ENCODE peak calls at places on chromosomes 5 and 9, in eight cellular contexts. I is GM12878, P is GM23338, X is Panc1, D is SK-N-SH, Z is HepG2, R is HCT116, U is K562. K is an unnamed sample.

GRCh38 chr9:113687680-113688371 is 188.3 kb upstream of the ZNF618 start:
- DNase-seq in I (no peak), P (peak), X (no peak), D (peak), Z (no peak), R (no peak), U (no peak), K (no peak)

GRCh38 chr9:82130331-82131042 is 141.9 kb downstream of the SPATA31D1 start:
- DNase-seq in I (no peak), P (no peak), X (no peak), D (no peak), Z (peak), R (no peak), U (no peak), K (no peak)

GRCh38 chr5:135488727-135489465 is 36.7 kb upstream of the TIFAB start:
- DNase-seq in I (no peak), P (peak), X (no peak), D (peak), Z (peak), R (peak), U (peak), K (no peak)

GRCh38 chr9:82524407-82524806 is 535.8 kb downstream of the SPATA31D1 start:
- DNase-seq in I (no peak), P (peak), X (no peak), D (no peak), Z (no peak), R (no peak), U (no peak), K (no peak)

GRCh38 chr5:1064383-1065142 is 47.3 kb downstream of the SLC12A7 start:
- DNase-seq in I (no peak), P (no peak), X (no peak), D (peak), Z (no peak), R (no peak), U (no peak), K (no peak)

GRCh38 chr5:100776244-100776643 is 126.8 kb downstream of the ST8SIA4 start:
- DNase-seq in I (no peak), P (no peak), X (no peak), D (no peak), Z (no peak), R (no peak), U (no peak), K (no peak)

GRCh38 chr5:154199671-154200220 is 9.2 kb downstream of the GALNT10 start:
- DNase-seq in I (no peak), P (no peak), X (no peak), D (no peak), Z (no peak), R (no peak), U (peak), K (no peak)

GRCh38 chr9:116468369-116468768 is 218.7 kb upstream of the TRIM32 start:
- DNase-seq in I (no peak), P (no peak), X (no peak), D (no peak), Z (no peak), R (no peak), U (no peak), K (no peak)

GRCh38 chr5:101976933-101977332 is 319.2 kb downstream of the SLCO4C1 start:
- DNase-seq in I (no peak), P (no peak), X (no peak), D (no peak), Z (no peak), R (no peak), U (no peak), K (no peak)

GRCh38 chr5:1508679-1509290 is 15.0 kb downstream of the LPCAT1 start:
- DNase-seq in I (no peak), P (no peak), X (no peak), D (no peak), Z (no peak), R (no peak), U (no peak), K (no peak)

GRCh38 chr5:53019320-53019719 is 30.2 kb downstream of the ITGA2 start:
- DNase-seq in I (no peak), P (no peak), X (no peak), D (no peak), Z (peak), R (peak), U (peak), K (no peak)

GRCh38 chr5:45779874-45780671 is 83.9 kb upstream of the HCN1 start:
- DNase-seq in I (no peak), P (no peak), X (no peak), D (no peak), Z (no peak), R (no peak), U (no peak), K (no peak)

GRCh38 chr9:105103776-105104175 is 140.7 kb upstream of the SLC44A1 start:
- DNase-seq in I (no peak), P (no peak), X (peak), D (no peak), Z (no peak), R (no peak), U (no peak), K (no peak)

GRCh38 chr5:137619191-137619870 is 116.6 kb downstream of the KLHL3 start:
- DNase-seq in I (no peak), P (no peak), X (no peak), D (peak), Z (no peak), R (no peak), U (peak), K (no peak)

GRCh38 chr9:19465571-19466267 is 56.9 kb downstream of the ACER2 start:
- DNase-seq in I (no peak), P (no peak), X (no peak), D (no peak), Z (no peak), R (no peak), U (no peak), K (no peak)

GRCh38 chr5:13745508-13745907 is 199.0 kb downstream of the DNAH5 start:
- DNase-seq in I (no peak), P (peak), X (peak), D (no peak), Z (peak), R (no peak), U (no peak), K (no peak)

GRCh38 chr9:112174223-112174964 is 703 bp downstream of the SUSD1 start:
- DNase-seq in I (peak), P (peak), X (no peak), D (peak), Z (peak), R (no peak), U (peak), K (peak)

GRCh38 chr9:123062306-123063171 is 29.1 kb downstream of the GPR21 start:
- DNase-seq in I (no peak), P (no peak), X (no peak), D (no peak), Z (no peak), R (no peak), U (no peak), K (no peak)

GRCh38 chr5:91359957-91360609 is 23.0 kb downstream of the ARRDC3 start:
- DNase-seq in I (no peak), P (no peak), X (no peak), D (no peak), Z (no peak), R (no peak), U (no peak), K (peak)

GRCh38 chr9:33263936-33264472 is 504 bp downstream of the BAG1 start:
- DNase-seq in I (no peak), P (no peak), X (no peak), D (peak), Z (peak), R (no peak), U (peak), K (peak)

GRCh38 chr5:173039964-173040363 is 16.2 kb upstream of the CREBRF start:
- DNase-seq in I (no peak), P (no peak), X (no peak), D (no peak), Z (no peak), R (no peak), U (no peak), K (no peak)

GRCh38 chr5:160133071-160133917 is 14.0 kb upstream of the PWWP2A start:
- DNase-seq in I (no peak), P (peak), X (no peak), D (no peak), Z (no peak), R (no peak), U (no peak), K (no peak)

DNA sequence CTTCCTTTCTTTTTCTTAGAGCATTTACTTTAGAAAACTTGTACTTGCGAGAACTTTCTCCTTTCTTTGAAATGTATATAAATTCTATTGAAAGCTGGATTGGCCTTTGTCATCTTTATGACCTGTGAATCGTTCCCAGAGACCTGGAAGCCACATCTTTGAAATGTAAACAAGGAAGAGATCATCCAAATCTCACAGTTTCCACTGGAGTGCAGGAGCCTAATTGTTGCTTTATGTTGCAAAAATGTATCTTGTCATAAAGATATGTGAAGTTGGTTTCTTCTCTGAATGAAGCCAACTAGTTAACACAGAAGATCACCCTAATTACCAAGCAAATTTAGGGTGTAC is 1101.8 kb downstream of the TAF11L14 start:
- DNase-seq in I (no peak), P (peak), X (no peak), D (no peak), Z (no peak), R (no peak), U (no peak), K (no peak)
- TF ChIP-seq REST in I (no peak), P (no peak), X (no peak), D (no peak), Z (no peak), R (no peak), U (no peak), K (no peak)

GRCh38 chr5:111781200-111781599 is 24.2 kb upstream of the NREP start:
- DNase-seq in I (no peak), P (no peak), X (no peak), D (no peak), Z (no peak), R (no peak), U (no peak), K (peak)
- TF ChIP-seq POLR2AphosphoS5 in I (no peak), P (no peak), X (no peak), D (no peak), Z (no peak), R (no peak), U (no peak), K (peak)

DNA sequence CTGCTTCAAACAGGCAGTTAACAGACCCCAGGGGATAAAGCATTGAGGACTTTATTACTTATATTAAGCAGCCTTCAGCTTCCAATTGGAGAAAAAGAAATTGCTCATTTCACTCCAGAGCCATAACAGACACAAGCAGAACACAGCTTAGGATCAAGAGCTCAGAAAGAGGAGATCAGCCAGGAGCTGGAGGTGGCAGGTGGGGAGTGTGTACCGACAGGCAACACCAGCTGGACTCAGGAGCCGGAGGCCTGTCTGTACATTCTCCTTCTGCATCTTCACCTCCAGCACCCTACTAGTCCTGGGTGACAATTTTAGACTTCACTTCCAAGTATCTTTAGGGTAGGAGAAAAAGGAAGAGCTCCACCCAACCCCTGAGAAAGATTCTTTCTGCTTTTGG is 35.8 kb downstream of the NRG2 start:
- DNase-seq in I (no peak), P (no peak), X (no peak), D (no peak), Z (no peak), R (no peak), U (no peak), K (no peak)
- TF ChIP-seq REST in I (no peak), P (no peak), X (no peak), D (no peak), Z (no peak), R (no peak), U (no peak), K (no peak)

GRCh38 chr5:36492998-36493655 is 113.3 kb upstream of the SLC1A3 start:
- DNase-seq in I (no peak), P (no peak), X (no peak), D (no peak), Z (no peak), R (peak), U (no peak), K (no peak)

GRCh38 chr5:36496471-36496870 is 109.9 kb upstream of the SLC1A3 start:
- DNase-seq in I (no peak), P (no peak), X (no peak), D (no peak), Z (no peak), R (no peak), U (no peak), K (no peak)

GRCh38 chr5:36494028-36494427 is 112.4 kb upstream of the SLC1A3 start:
- DNase-seq in I (no peak), P (no peak), X (no peak), D (no peak), Z (no peak), R (no peak), U (no peak), K (no peak)

GRCh38 chr5:36495638-36496010 is 110.8 kb upstream of the SLC1A3 start:
- DNase-seq in I (no peak), P (no peak), X (no peak), D (no peak), Z (no peak), R (no peak), U (no peak), K (no peak)

DNA sequence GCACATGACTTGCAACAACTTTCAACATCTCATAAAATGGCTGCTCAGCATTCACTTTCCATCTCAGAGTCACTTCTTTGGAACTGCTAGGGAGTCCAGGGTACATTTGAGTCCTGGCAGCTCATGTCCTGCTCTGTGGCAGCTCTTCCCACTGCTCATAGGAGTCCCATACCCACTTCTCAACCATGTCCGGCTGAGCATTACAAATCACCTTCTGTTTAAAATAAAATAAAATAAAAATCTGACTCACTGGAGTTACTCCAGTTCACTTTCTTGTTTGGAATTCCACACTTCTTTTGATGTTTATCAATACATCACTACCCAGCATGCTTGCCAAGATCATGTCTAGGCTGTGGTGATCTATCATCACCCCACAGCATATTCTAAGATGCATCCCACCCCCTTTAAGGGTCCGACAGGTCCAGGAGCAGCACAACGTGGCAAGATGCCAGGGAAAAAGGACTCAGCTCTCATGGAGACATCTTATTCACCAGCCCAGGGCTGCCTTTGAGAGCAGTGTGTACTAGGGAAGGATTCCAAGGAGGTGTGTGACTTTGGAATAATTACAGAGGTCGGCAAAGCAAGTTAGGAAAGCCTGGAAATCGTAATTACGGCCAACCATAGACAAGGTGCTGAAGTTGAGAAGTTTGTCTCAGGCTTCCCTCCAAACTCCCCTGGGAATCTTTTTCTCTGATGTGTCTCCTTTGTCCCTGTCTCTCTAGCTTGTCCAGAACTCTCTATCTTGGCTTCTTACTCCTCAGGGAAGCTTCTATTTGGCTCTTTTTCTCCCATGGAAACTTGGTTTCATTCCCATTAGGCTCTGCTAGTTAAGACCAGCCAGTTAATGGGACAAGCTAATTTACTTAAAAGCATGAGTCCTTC is 111.4 kb upstream of the SLC1A3 start:
- DNase-seq in I (no peak), P (no peak), X (no peak), D (no peak), Z (no peak), R (no peak), U (no peak), K (no peak)
- TF ChIP-seq POLR2AphosphoS5 in I (no peak), P (no peak), X (no peak), D (no peak), Z (no peak), R (no peak), U (no peak), K (no peak)

GRCh38 chr5:103120607-103121200 is 603 bp downstream of the PPIP5K2 start:
- DNase-seq in I (no peak), P (peak), X (no peak), D (peak), Z (peak), R (no peak), U (peak), K (no peak)
- TF ChIP-seq REST in I (no peak), P (no peak), X (no peak), D (no peak), Z (no peak), R (no peak), U (no peak), K (no peak)